ENCODE peak calls at places on chromosome 1, in nine cellular contexts. One of them, this sample, is unnamed.

GRCh38 chr1:201505505-201505893 is 1.4 kb downstream of the CSRP1 start:
- DNase-seq in PC-3: peak; percentile 74
- DNase-seq in gastrocnemius medialis: no peak
- DNase-seq in body of pancreas: no peak
- DNase-seq in prostate gland: no peak
- DNase-seq in aorta: peak; percentile 71
- DNase-seq in hepatocyte: no peak
- DNase-seq in CD8-positive, alpha-beta T cell: no peak
- DNase-seq in heart right ventricle: no peak
- DNase-seq in this sample: no peak

GRCh38 chr1:229848762-229849677 is 218.0 kb upstream of the GALNT2 start:
- DNase-seq in PC-3: peak; percentile 65
- DNase-seq in gastrocnemius medialis: no peak
- DNase-seq in body of pancreas: peak; percentile 23
- DNase-seq in prostate gland: no peak
- DNase-seq in aorta: no peak
- DNase-seq in hepatocyte: peak; percentile 34
- DNase-seq in CD8-positive, alpha-beta T cell: no peak
- DNase-seq in heart right ventricle: no peak
- DNase-seq in this sample: no peak

GRCh38 chr1:202143011-202143767 is 1.3 kb downstream of the ARL8A start:
- DNase-seq in PC-3: peak; percentile 22
- DNase-seq in gastrocnemius medialis: peak; percentile 47
- DNase-seq in body of pancreas: no peak
- DNase-seq in prostate gland: no peak
- DNase-seq in aorta: peak; percentile 73
- DNase-seq in hepatocyte: peak; percentile 19
- DNase-seq in CD8-positive, alpha-beta T cell: no peak
- DNase-seq in heart right ventricle: no peak
- DNase-seq in this sample: peak; percentile 27

GRCh38 chr1:4825841-4826450 is 171.5 kb downstream of the AJAP1 start:
- DNase-seq in PC-3: peak; percentile 41
- DNase-seq in gastrocnemius medialis: no peak
- DNase-seq in body of pancreas: no peak
- DNase-seq in prostate gland: no peak
- DNase-seq in aorta: no peak
- DNase-seq in hepatocyte: peak; percentile 43
- DNase-seq in CD8-positive, alpha-beta T cell: no peak
- DNase-seq in heart right ventricle: no peak
- DNase-seq in this sample: no peak

GRCh38 chr1:194860248-194861201 is 1674.1 kb upstream of the B3GALT2 start:
- DNase-seq in PC-3: no peak
- DNase-seq in gastrocnemius medialis: no peak
- DNase-seq in body of pancreas: no peak
- DNase-seq in prostate gland: no peak
- DNase-seq in aorta: no peak
- DNase-seq in hepatocyte: no peak
- DNase-seq in CD8-positive, alpha-beta T cell: no peak
- DNase-seq in heart right ventricle: no peak
- DNase-seq in this sample: no peak

GRCh38 chr1:226490441-226490809 is 58.1 kb upstream of the STUM start:
- DNase-seq in PC-3: no peak
- DNase-seq in gastrocnemius medialis: no peak
- DNase-seq in body of pancreas: no peak
- DNase-seq in prostate gland: no peak
- DNase-seq in aorta: no peak
- DNase-seq in hepatocyte: no peak
- DNase-seq in CD8-positive, alpha-beta T cell: no peak
- DNase-seq in heart right ventricle: no peak
- DNase-seq in this sample: no peak

GRCh38 chr1:181134543-181135461 is 46.3 kb downstream of the IER5 start:
- DNase-seq in PC-3: peak; percentile 53
- DNase-seq in gastrocnemius medialis: peak; percentile 58
- DNase-seq in body of pancreas: peak; percentile 61
- DNase-seq in prostate gland: peak; percentile 81
- DNase-seq in aorta: peak; percentile 81
- DNase-seq in hepatocyte: no peak
- DNase-seq in CD8-positive, alpha-beta T cell: no peak
- DNase-seq in heart right ventricle: no peak
- DNase-seq in this sample: no peak

GRCh38 chr1:24203404-24203803 is 16.3 kb upstream of the IFNLR1 start:
- DNase-seq in PC-3: peak; percentile 90
- DNase-seq in gastrocnemius medialis: no peak
- DNase-seq in body of pancreas: no peak
- DNase-seq in prostate gland: peak; percentile 71
- DNase-seq in aorta: no peak
- DNase-seq in hepatocyte: no peak
- DNase-seq in CD8-positive, alpha-beta T cell: no peak
- DNase-seq in heart right ventricle: no peak
- DNase-seq in this sample: no peak

GRCh38 chr1:197776348-197777082 is 1.2 kb upstream of the DENND1B start:
- DNase-seq in PC-3: peak; percentile 79
- DNase-seq in gastrocnemius medialis: no peak
- DNase-seq in body of pancreas: no peak
- DNase-seq in prostate gland: no peak
- DNase-seq in aorta: no peak
- DNase-seq in hepatocyte: no peak
- DNase-seq in CD8-positive, alpha-beta T cell: no peak
- DNase-seq in heart right ventricle: no peak
- DNase-seq in this sample: peak; percentile 57

GRCh38 chr1:177138347-177138746 is 26.2 kb downstream of the ASTN1 start:
- DNase-seq in PC-3: no peak
- DNase-seq in gastrocnemius medialis: no peak
- DNase-seq in body of pancreas: no peak
- DNase-seq in prostate gland: no peak
- DNase-seq in aorta: no peak
- DNase-seq in hepatocyte: no peak
- DNase-seq in CD8-positive, alpha-beta T cell: no peak
- DNase-seq in heart right ventricle: no peak
- DNase-seq in this sample: no peak

GRCh38 chr1:25066253-25066652 is 136.2 kb upstream of the RUNX3 start:
- DNase-seq in PC-3: no peak
- DNase-seq in gastrocnemius medialis: no peak
- DNase-seq in body of pancreas: no peak
- DNase-seq in prostate gland: no peak
- DNase-seq in aorta: no peak
- DNase-seq in hepatocyte: no peak
- DNase-seq in CD8-positive, alpha-beta T cell: no peak
- DNase-seq in heart right ventricle: no peak
- DNase-seq in this sample: peak; percentile 10

GRCh38 chr1:202038688-202039346 is 28.4 kb downstream of the ELF3 start:
- DNase-seq in PC-3: no peak
- DNase-seq in gastrocnemius medialis: no peak
- DNase-seq in body of pancreas: no peak
- DNase-seq in prostate gland: no peak
- DNase-seq in aorta: no peak
- DNase-seq in hepatocyte: no peak
- DNase-seq in CD8-positive, alpha-beta T cell: no peak
- DNase-seq in heart right ventricle: no peak
- DNase-seq in this sample: no peak

GRCh38 chr1:215081566-215082531 is 688 bp upstream of the KCNK2 start:
- DNase-seq in PC-3: no peak
- DNase-seq in gastrocnemius medialis: no peak
- DNase-seq in body of pancreas: no peak
- DNase-seq in prostate gland: no peak
- DNase-seq in aorta: no peak
- DNase-seq in hepatocyte: peak; percentile 4
- DNase-seq in CD8-positive, alpha-beta T cell: no peak
- DNase-seq in heart right ventricle: no peak
- DNase-seq in this sample: no peak
- H3K4me3 ChIP-seq in PC-3: peak overlapping the region; percentile 66
- H3K4me3 ChIP-seq in gastrocnemius medialis: peak overlapping the region; percentile 36
- H3K4me3 ChIP-seq in body of pancreas: no peak overlapping the region
- H3K4me3 ChIP-seq in prostate gland: no peak overlapping the region
- H3K4me3 ChIP-seq in aorta: no peak overlapping the region
- H3K4me3 ChIP-seq in hepatocyte: peak overlapping the region; percentile 68
- H3K4me3 ChIP-seq in CD8-positive, alpha-beta T cell: no peak overlapping the region
- H3K4me3 ChIP-seq in heart right ventricle: peak overlapping the region; percentile 42
- H3K4me3 ChIP-seq in this sample: no peak overlapping the region

GRCh38 chr1:230861489-230861888 is 6.8 kb downstream of the C1orf198 start:
- DNase-seq in PC-3: no peak
- DNase-seq in gastrocnemius medialis: no peak
- DNase-seq in body of pancreas: no peak
- DNase-seq in prostate gland: no peak
- DNase-seq in aorta: no peak
- DNase-seq in hepatocyte: no peak
- DNase-seq in CD8-positive, alpha-beta T cell: no peak
- DNase-seq in heart right ventricle: no peak
- DNase-seq in this sample: no peak
- H3K4me1 ChIP-seq in PC-3: peaks cover 20% of the 10 kb centered on the region
- H3K4me1 ChIP-seq in gastrocnemius medialis: peaks cover 93% of the 10 kb centered on the region
- H3K4me1 ChIP-seq in body of pancreas: peaks cover 62% of the 10 kb centered on the region
- H3K4me1 ChIP-seq in prostate gland: no peaks in the 10 kb centered on the region
- H3K4me1 ChIP-seq in aorta: peaks cover 4% of the 10 kb centered on the region
- H3K4me1 ChIP-seq in hepatocyte: peaks cover 38% of the 10 kb centered on the region
- H3K4me1 ChIP-seq in CD8-positive, alpha-beta T cell: no peaks in the 10 kb centered on the region
- H3K4me1 ChIP-seq in heart right ventricle: peaks cover 88% of the 10 kb centered on the region
- H3K4me1 ChIP-seq in this sample: no peaks in the 10 kb centered on the region

GRCh38 chr1:245180496-245180895 is 25.7 kb downstream of the KIF26B start:
- DNase-seq in PC-3: no peak
- DNase-seq in gastrocnemius medialis: no peak
- DNase-seq in body of pancreas: no peak
- DNase-seq in prostate gland: no peak
- DNase-seq in aorta: no peak
- DNase-seq in hepatocyte: no peak
- DNase-seq in CD8-positive, alpha-beta T cell: no peak
- DNase-seq in heart right ventricle: no peak
- DNase-seq in this sample: no peak
- H3K4me3 ChIP-seq in PC-3: no peak overlapping the region
- H3K4me3 ChIP-seq in gastrocnemius medialis: no peak overlapping the region
- H3K4me3 ChIP-seq in body of pancreas: no peak overlapping the region
- H3K4me3 ChIP-seq in prostate gland: no peak overlapping the region
- H3K4me3 ChIP-seq in aorta: no peak overlapping the region
- H3K4me3 ChIP-seq in hepatocyte: no peak overlapping the region
- H3K4me3 ChIP-seq in CD8-positive, alpha-beta T cell: no peak overlapping the region
- H3K4me3 ChIP-seq in heart right ventricle: no peak overlapping the region
- H3K4me3 ChIP-seq in this sample: no peak overlapping the region

GRCh38 chr1:113053344-113054138 is 19.5 kb upstream of the LRIG2 start:
- DNase-seq in PC-3: no peak
- DNase-seq in gastrocnemius medialis: no peak
- DNase-seq in body of pancreas: no peak
- DNase-seq in prostate gland: no peak
- DNase-seq in aorta: no peak
- DNase-seq in hepatocyte: no peak
- DNase-seq in CD8-positive, alpha-beta T cell: no peak
- DNase-seq in heart right ventricle: no peak
- DNase-seq in this sample: no peak
- H3K4me1 ChIP-seq in PC-3: no peaks in the 10 kb centered on the region
- H3K4me1 ChIP-seq in gastrocnemius medialis: no peaks in the 10 kb centered on the region
- H3K4me1 ChIP-seq in body of pancreas: no peaks in the 10 kb centered on the region
- H3K4me1 ChIP-seq in prostate gland: no peaks in the 10 kb centered on the region
- H3K4me1 ChIP-seq in aorta: no peaks in the 10 kb centered on the region
- H3K4me1 ChIP-seq in hepatocyte: no peaks in the 10 kb centered on the region
- H3K4me1 ChIP-seq in CD8-positive, alpha-beta T cell: peaks cover 9% of the 10 kb centered on the region
- H3K4me1 ChIP-seq in heart right ventricle: no peaks in the 10 kb centered on the region
- H3K4me1 ChIP-seq in this sample: no peaks in the 10 kb centered on the region

GRCh38 chr1:161432091-161432490 is 64.4 kb upstream of the CFAP126 start:
- DNase-seq in PC-3: no peak
- DNase-seq in gastrocnemius medialis: no peak
- DNase-seq in body of pancreas: no peak
- DNase-seq in prostate gland: no peak
- DNase-seq in aorta: no peak
- DNase-seq in hepatocyte: no peak
- DNase-seq in CD8-positive, alpha-beta T cell: no peak
- DNase-seq in heart right ventricle: no peak
- DNase-seq in this sample: no peak

GRCh38 chr1:161427733-161428516 is 60.2 kb upstream of the CFAP126 start:
- DNase-seq in PC-3: no peak
- DNase-seq in gastrocnemius medialis: no peak
- DNase-seq in body of pancreas: peak; percentile 20
- DNase-seq in prostate gland: no peak
- DNase-seq in aorta: no peak
- DNase-seq in hepatocyte: peak; percentile 63
- DNase-seq in CD8-positive, alpha-beta T cell: no peak
- DNase-seq in heart right ventricle: no peak
- DNase-seq in this sample: no peak
- H3K4me3 ChIP-seq in PC-3: no peak overlapping the region
- H3K4me3 ChIP-seq in gastrocnemius medialis: no peak overlapping the region
- H3K4me3 ChIP-seq in body of pancreas: no peak overlapping the region
- H3K4me3 ChIP-seq in prostate gland: no peak overlapping the region
- H3K4me3 ChIP-seq in aorta: no peak overlapping the region
- H3K4me3 ChIP-seq in hepatocyte: peak overlapping the region; percentile 32
- H3K4me3 ChIP-seq in CD8-positive, alpha-beta T cell: no peak overlapping the region
- H3K4me3 ChIP-seq in heart right ventricle: no peak overlapping the region
- H3K4me3 ChIP-seq in this sample: peak overlapping the region; percentile 15

DNA sequence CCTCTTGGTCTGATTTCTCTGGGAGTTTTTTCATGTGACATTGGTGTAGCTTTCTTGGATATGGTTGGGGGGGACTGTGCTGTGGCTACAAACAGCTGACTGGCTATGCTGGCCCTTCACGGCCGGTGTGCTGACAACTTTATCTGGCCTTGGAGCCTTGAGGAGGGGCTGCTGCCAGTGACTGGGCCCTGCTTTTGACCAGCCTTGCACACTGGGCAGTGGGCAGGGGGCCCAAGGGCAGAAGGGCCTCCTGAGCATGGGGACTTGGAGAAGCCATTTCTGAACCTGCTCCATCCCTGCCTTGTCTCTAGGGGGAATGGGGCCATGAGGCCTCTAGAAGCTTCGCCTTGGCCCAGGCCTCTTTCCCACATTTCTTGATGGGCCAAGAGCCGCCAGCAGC is 139.6 kb downstream of the CAMTA1 start:
- DNase-seq in PC-3: no peak
- DNase-seq in gastrocnemius medialis: no peak
- DNase-seq in body of pancreas: no peak
- DNase-seq in prostate gland: no peak
- DNase-seq in aorta: no peak
- DNase-seq in hepatocyte: no peak
- DNase-seq in CD8-positive, alpha-beta T cell: no peak
- DNase-seq in heart right ventricle: no peak
- DNase-seq in this sample: no peak
- H3K4me1 ChIP-seq in PC-3: no peaks in the 10 kb centered on the region
- H3K4me1 ChIP-seq in gastrocnemius medialis: peaks cover 11% of the 10 kb centered on the region
- H3K4me1 ChIP-seq in body of pancreas: peaks cover 19% of the 10 kb centered on the region
- H3K4me1 ChIP-seq in prostate gland: no peaks in the 10 kb centered on the region
- H3K4me1 ChIP-seq in aorta: peaks cover 7% of the 10 kb centered on the region
- H3K4me1 ChIP-seq in hepatocyte: no peaks in the 10 kb centered on the region
- H3K4me1 ChIP-seq in CD8-positive, alpha-beta T cell: no peaks in the 10 kb centered on the region
- H3K4me1 ChIP-seq in heart right ventricle: peaks cover 17% of the 10 kb centered on the region
- H3K4me1 ChIP-seq in this sample: no peaks in the 10 kb centered on the region

DNA sequence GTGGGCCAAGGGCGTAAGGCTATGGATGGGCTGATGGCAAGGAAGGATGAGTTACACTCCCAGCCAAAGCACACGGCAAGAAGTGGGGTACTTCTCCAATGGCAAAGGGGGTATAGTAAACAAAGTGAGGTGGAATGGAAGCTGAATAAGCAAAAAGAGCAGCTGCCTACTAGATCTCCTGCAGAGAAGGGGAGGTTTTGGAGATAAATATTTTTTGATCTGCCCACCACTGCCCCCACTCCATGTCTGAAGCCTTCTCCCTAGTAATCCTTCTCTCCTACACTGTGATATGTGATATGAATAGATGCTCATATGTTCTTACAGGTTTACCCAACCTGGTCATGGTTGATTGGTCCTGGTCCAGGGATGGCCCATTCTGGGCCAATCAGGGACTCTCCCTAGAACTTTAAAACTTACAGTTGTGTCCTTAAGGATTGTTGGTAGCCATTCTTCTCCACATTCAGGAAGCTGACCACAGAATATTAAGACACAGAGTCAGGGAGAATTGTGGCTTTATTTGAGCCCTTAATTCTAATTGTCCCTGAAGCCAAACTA is 436.8 kb downstream of the OMA1 start:
- DNase-seq in PC-3: no peak
- DNase-seq in gastrocnemius medialis: no peak
- DNase-seq in body of pancreas: no peak
- DNase-seq in prostate gland: no peak
- DNase-seq in aorta: no peak
- DNase-seq in hepatocyte: no peak
- DNase-seq in CD8-positive, alpha-beta T cell: no peak
- DNase-seq in heart right ventricle: no peak
- DNase-seq in this sample: no peak
- H3K4me3 ChIP-seq in PC-3: no peak overlapping the region
- H3K4me3 ChIP-seq in gastrocnemius medialis: no peak overlapping the region
- H3K4me3 ChIP-seq in body of pancreas: no peak overlapping the region
- H3K4me3 ChIP-seq in prostate gland: no peak overlapping the region
- H3K4me3 ChIP-seq in aorta: no peak overlapping the region
- H3K4me3 ChIP-seq in hepatocyte: no peak overlapping the region
- H3K4me3 ChIP-seq in CD8-positive, alpha-beta T cell: no peak overlapping the region
- H3K4me3 ChIP-seq in heart right ventricle: no peak overlapping the region
- H3K4me3 ChIP-seq in this sample: no peak overlapping the region